ENCODE peak calls at places on chromosomes 1 and 21, in six cellular contexts. U is mammary epithelial cell, B is T-helper 2 cell, O is C1 segment of cervical spinal cord, Q is substantia nigra, H is tibial artery. R is an unnamed sample.

GRCh38 chr1:224851210-224851849 is 78.1 kb upstream of the DNAH14 start:
- DNase-seq in H (no peak), O (peak), B (peak), Q (peak), U (peak), R (peak)

GRCh38 chr1:84377480-84378095 is 20.7 kb upstream of the DNASE2B start:
- DNase-seq in H (no peak), Q (no peak), B (no peak), U (peak), O (no peak), R (no peak)

GRCh38 chr1:21337931-21338567 is 47.8 kb upstream of the ECE1 start:
- DNase-seq in H (peak), O (no peak), U (no peak), Q (no peak), B (no peak), R (no peak)

GRCh38 chr1:41582351-41582750 is 97.9 kb upstream of the EDN2 start:
- DNase-seq in Q (no peak), H (no peak), U (no peak), O (no peak), B (no peak), R (no peak)

GRCh38 chr1:77282187-77282865 is 507 bp downstream of the AK5 start:
- DNase-seq in O (no peak), Q (no peak), B (peak), H (no peak), U (peak), R (peak)

GRCh38 chr1:183882328-183883167 is 77.6 kb downstream of the RGL1 start:
- DNase-seq in O (no peak), H (no peak), B (no peak), U (no peak), Q (no peak), R (no peak)

GRCh38 chr21:45971487-45972352 is 9.8 kb upstream of the COL6A1 start:
- DNase-seq in U (no peak), Q (no peak), O (no peak), B (no peak), H (peak), R (no peak)

GRCh38 chr1:92994105-92994712 is 32.9 kb upstream of the DIPK1A start:
- DNase-seq in Q (peak), B (no peak), H (peak), O (peak), U (peak), R (peak)

GRCh38 chr1:68384321-68384813 is 65.4 kb downstream of the RPE65 start:
- DNase-seq in Q (no peak), B (no peak), U (peak), H (no peak), O (peak), R (no peak)

GRCh38 chr1:215539803-215540575 is 27.1 kb upstream of the KCTD3 start:
- DNase-seq in Q (no peak), B (no peak), U (no peak), H (no peak), O (no peak), R (no peak)

GRCh38 chr1:219812086-219812485 is 116.3 kb downstream of the SLC30A10 start:
- DNase-seq in Q (no peak), B (no peak), O (no peak), H (no peak), U (no peak), R (no peak)

GRCh38 chr1:58768332-58768731 is 15.5 kb downstream of the JUN start:
- DNase-seq in Q (no peak), H (no peak), O (no peak), B (no peak), U (no peak), R (no peak)

GRCh38 chr1:57422271-57423134 is 1.4 kb downstream of the DAB1 start:
- DNase-seq in U (no peak), Q (no peak), O (no peak), H (no peak), B (no peak), R (no peak)

GRCh38 chr1:151905070-151905442 is 4.3 kb downstream of the THEM4 start:
- DNase-seq in B (no peak), Q (no peak), H (no peak), U (no peak), O (no peak), R (peak)

GRCh38 chr1:64471218-64471719 is 1.3 kb downstream of the CACHD1 start:
- DNase-seq in B (no peak), U (peak), H (peak), O (no peak), Q (no peak), R (no peak)

GRCh38 chr1:100038401-100039306 is 68.9 kb downstream of the SLC35A3 start:
- DNase-seq in O (peak), B (peak), Q (peak), U (peak), H (peak), R (peak)

GRCh38 chr1:1347026-1347595 is 2.1 kb downstream of the DVL1 start:
- DNase-seq in H (no peak), B (no peak), U (no peak), Q (no peak), O (no peak), R (no peak)